ENCODE peak calls at places on chromosomes 11 and 22, in seven cellular contexts. N is AG08396, B is GM04503, A is NCI-H187, W is right cardiac atrium, F is GM12865, C is T-helper 1 cell. S is an unnamed sample.

GRCh38 chr11:76772100-76772782 is 10.9 kb upstream of the TSKU start:
- DNase-seq in B (no peak), N (no peak), F (no peak), C (no peak), A (no peak), W (no peak), S (no peak)

GRCh38 chr11:13207665-13208594 is 69.7 kb upstream of the BMAL1 start:
- DNase-seq in B (peak), A (no peak), N (peak), C (peak), W (peak), F (peak), S (peak)

GRCh38 chr11:35969089-35970046 is 25.5 kb downstream of the LDLRAD3 start:
- DNase-seq in B (no peak), C (no peak), F (peak), W (no peak), A (no peak), N (no peak), S (peak)

GRCh38 chr11:113534625-113535024 is 59.4 kb upstream of the DRD2 start:
- DNase-seq in F (no peak), W (no peak), C (no peak), N (no peak), B (no peak), A (no peak), S (no peak)

GRCh38 chr11:111990381-111990780 is 34.8 kb upstream of the DLAT start:
- DNase-seq in W (no peak), C (no peak), B (no peak), F (no peak), A (no peak), N (no peak), S (no peak)

GRCh38 chr22:46736705-46737104 is 1.3 kb downstream of the CERK start:
- DNase-seq in F (no peak), N (no peak), W (no peak), A (no peak), B (no peak), C (no peak), S (no peak)

GRCh38 chr11:114082767-114083181 is 23.3 kb downstream of the ZBTB16 start:
- DNase-seq in F (no peak), W (peak), B (no peak), C (no peak), A (no peak), N (no peak), S (no peak)

GRCh38 chr11:75264971-75265370 is 24.4 kb downstream of the TPBGL start:
- DNase-seq in F (no peak), W (no peak), A (no peak), C (no peak), B (no peak), N (no peak), S (no peak)

GRCh38 chr22:31143537-31143936 is 3.2 kb upstream of the PLA2G3 start:
- DNase-seq in B (no peak), N (no peak), F (no peak), W (no peak), A (no peak), C (no peak), S (no peak)

GRCh38 chr22:48238966-48239365 is 1476.5 kb downstream of the TBC1D22A start:
- DNase-seq in C (no peak), A (no peak), N (no peak), W (no peak), B (no peak), F (no peak), S (no peak)

S was measured in hepatic stellate cell.